ENCODE peak calls at places on chromosomes 12 and 14, in five cellular contexts. N is A549, P is HepG2, S is K562, D is GM12878. J is an unnamed sample.

GRCh38 chr12:123384318-123384993 is 524 bp downstream of the KMT5A start:
- DNase-seq in P (no peak), D (no peak), N (no peak), S (no peak), J (peak; percentile 34)

GRCh38 chr12:92056290-92056689 is 89.4 kb downstream of the BTG1 start:
- DNase-seq in N (no peak), P (no peak), S (no peak), D (no peak), J (no peak)

GRCh38 chr14:36522972-36523685 is 3.1 kb upstream of the NKX2-1 start:
- DNase-seq in P (no peak), S (no peak), N (no peak), D (no peak), J (peak; percentile 40)

GRCh38 chr12:93003540-93004239 is 74.6 kb upstream of the EEA1 start:
- DNase-seq in D (no peak), N (no peak), P (no peak), S (no peak), J (no peak)

GRCh38 chr14:74594021-74594420 is 18.0 kb downstream of the LTBP2 start:
- DNase-seq in D (no peak), P (no peak), S (no peak), N (no peak), J (no peak)

GRCh38 chr12:109796057-109796456 is 37.1 kb downstream of the TRPV4 start:
- DNase-seq in D (no peak), P (no peak), S (no peak), N (no peak), J (no peak)

GRCh38 chr12:106907411-106907810 is 48.3 kb upstream of the TMEM263 start:
- DNase-seq in P (no peak), N (no peak), S (no peak), D (no peak), J (peak; percentile 23)

GRCh38 chr12:15662303-15662980 is 126.7 kb downstream of the EPS8 start:
- DNase-seq in N (peak; percentile 78), S (no peak), D (no peak), P (no peak), J (no peak)

GRCh38 chr14:86013663-86014062 is 483.7 kb downstream of the FLRT2 start:
- DNase-seq in P (peak; percentile 46), D (no peak), S (no peak), N (no peak), J (no peak)

GRCh38 chr12:100799770-100800169 is 5.2 kb downstream of the ANO4 start:
- DNase-seq in D (no peak), N (no peak), S (no peak), P (no peak), J (no peak)

GRCh38 chr14:32319368-32320049 is 9.6 kb upstream of the AKAP6 start:
- DNase-seq in S (no peak), P (no peak), N (no peak), D (no peak), J (no peak)

GRCh38 chr12:95607642-95608041 is 56.4 kb upstream of the USP44 start:
- DNase-seq in D (no peak), N (no peak), S (no peak), P (peak; percentile 18), J (no peak)

GRCh38 chr12:59716049-59716448 is 120.2 kb downstream of the SLC16A7 start:
- DNase-seq in N (no peak), D (no peak), S (no peak), P (no peak), J (no peak)

GRCh38 chr12:188910-189621 is 24.9 kb downstream of the SLC6A12 start:
- DNase-seq in N (peak; percentile 85), S (peak; percentile 80), D (no peak), P (no peak), J (peak; percentile 89)

GRCh38 chr14:91987192-91987591 is 39.7 kb upstream of the FBLN5 start:
- DNase-seq in P (no peak), S (no peak), D (no peak), N (no peak), J (no peak)

GRCh38 chr12:6942331-6942665 is 1.3 kb upstream of the RNU7-1 start:
- DNase-seq in S (no peak), P (no peak), N (no peak), D (no peak), J (no peak)

GRCh38 chr12:2649201-2650030 is 145.4 kb upstream of the FKBP4 start:
- DNase-seq in S (no peak), D (no peak), P (no peak), N (no peak), J (no peak)

GRCh38 chr12:62657363-62657632 is 190.7 kb downstream of the MON2 start:
- DNase-seq in D (no peak), N (no peak), P (no peak), S (no peak), J (no peak)

GRCh38 chr12:96047621-96048211 is 12.3 kb upstream of the LTA4H start:
- DNase-seq in N (peak; percentile 65), D (peak; percentile 68), S (no peak), P (peak; percentile 27), J (no peak)

GRCh38 chr12:96445743-96446655 is 43.4 kb upstream of the CFAP54 start:
- DNase-seq in P (no peak), D (peak; percentile 53), S (peak; percentile 46), N (no peak), J (no peak)

GRCh38 chr14:65449647-65450046 is 37.1 kb downstream of the FUT8 start:
- DNase-seq in N (no peak), P (no peak), S (no peak), D (no peak), J (no peak)

GRCh38 chr14:93084402-93084801 is 31.3 kb downstream of the ITPK1 start:
- DNase-seq in D (no peak), S (no peak), P (no peak), N (no peak), J (no peak)

DNA sequence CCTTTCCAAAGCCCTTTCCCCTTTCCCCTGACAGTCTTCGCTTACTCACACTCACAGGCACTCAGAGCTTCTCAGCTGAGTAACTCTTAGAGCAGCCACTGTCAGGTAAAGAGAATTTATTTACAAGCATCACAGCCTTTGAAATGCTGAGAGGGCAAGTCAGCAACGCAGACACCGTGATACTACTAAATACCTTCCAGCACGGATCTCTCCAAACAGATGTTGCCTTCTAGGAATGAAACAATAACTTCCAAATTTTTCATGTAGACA is 167.8 kb downstream of the FOXN3 start:
- DNase-seq in N (no peak), S (no peak), D (no peak), P (no peak), J (peak; percentile 60)
- TF ChIP-seq JUNB in N (no peak), S (no peak), D (no peak), P (no peak), J (no peak)

GRCh38 chr14:77024171-77024627 is 4.3 kb downstream of the IRF2BPL start:
- DNase-seq in N (no peak), S (peak; percentile 39), D (no peak), P (peak; percentile 66), J (peak; percentile 99)
- TF ChIP-seq JUNB in N (no peak), S (no peak), D (no peak), P (no peak), J (no peak)

GRCh38 chr12:22407397-22407796 is 72.9 kb upstream of the ST8SIA1 start:
- DNase-seq in S (no peak), N (no peak), D (no peak), P (no peak), J (no peak)

GRCh38 chr12:22409071-22409951 is 74.8 kb upstream of the ST8SIA1 start:
- DNase-seq in N (no peak), P (no peak), S (no peak), D (peak; percentile 61), J (no peak)

GRCh38 chr12:22406622-22407021 is 72.1 kb upstream of the ST8SIA1 start:
- DNase-seq in D (no peak), S (no peak), P (no peak), N (no peak), J (no peak)

GRCh38 chr12:22410497-22410896 is 76.0 kb upstream of the ST8SIA1 start:
- DNase-seq in S (no peak), P (no peak), D (no peak), N (no peak), J (no peak)

GRCh38 chr12:22408605-22409004 is 74.1 kb upstream of the ST8SIA1 start:
- DNase-seq in D (no peak), P (no peak), S (no peak), N (no peak), J (no peak)
- TF ChIP-seq JUNB in D (no peak), P (no peak), S (no peak), N (no peak), J (no peak)

GRCh38 chr14:30753452-30753851 is 120.9 kb upstream of the COCH start:
- DNase-seq in N (no peak), S (no peak), P (no peak), D (no peak), J (no peak)

GRCh38 chr14:30756594-30756993 is 117.8 kb upstream of the COCH start:
- DNase-seq in P (no peak), N (no peak), S (no peak), D (no peak), J (no peak)

GRCh38 chr14:30754778-30755177 is 119.6 kb upstream of the COCH start:
- DNase-seq in S (no peak), D (no peak), P (no peak), N (no peak), J (no peak)

GRCh38 chr14:30748343-30748742 is 126.0 kb upstream of the COCH start:
- DNase-seq in N (no peak), P (no peak), S (no peak), D (no peak), J (no peak)

DNA sequence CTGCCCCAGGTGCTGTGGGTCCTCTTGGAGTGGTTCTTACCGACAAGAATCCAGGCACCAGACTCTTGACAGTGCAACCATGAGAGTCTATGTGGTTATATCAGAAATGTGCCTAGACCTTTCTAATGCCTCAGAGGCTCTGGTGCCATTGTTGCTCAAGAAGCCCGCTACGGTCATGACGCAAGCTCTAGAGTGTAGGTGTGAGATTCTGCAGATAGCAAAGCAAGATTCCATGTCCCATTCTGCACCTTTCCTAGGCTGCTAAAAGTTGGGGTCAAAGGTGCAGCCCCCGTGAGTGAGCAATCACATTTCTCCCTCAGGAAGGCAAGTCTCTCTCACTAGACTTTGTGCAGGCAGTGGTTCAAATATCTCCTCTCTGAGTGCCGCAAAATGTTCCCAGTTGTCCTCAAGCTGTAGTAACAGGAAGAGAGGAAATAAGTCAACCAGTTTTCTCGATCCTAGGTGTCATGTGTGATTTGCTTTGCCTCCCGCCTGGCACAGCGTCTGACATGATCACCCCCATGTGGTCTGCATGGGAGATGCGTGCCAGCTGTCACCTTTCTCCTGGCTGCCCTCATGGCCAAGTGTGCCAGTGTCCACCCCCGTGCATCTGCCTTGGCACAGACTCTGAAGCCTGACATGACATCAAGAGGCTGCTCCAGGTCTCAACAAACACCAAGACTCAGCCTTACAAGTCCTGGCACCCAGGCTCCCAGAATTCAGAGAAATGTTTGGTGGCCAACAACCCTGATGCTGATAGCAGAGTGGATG is 122.5 kb upstream of the COCH start:
- DNase-seq in N (no peak), P (no peak), D (no peak), S (no peak), J (peak; percentile 25)
- TF ChIP-seq JUNB in N (no peak), P (no peak), D (no peak), S (no peak), J (no peak)

J was measured in GM23338.